ENCODE peak calls at places on chromosomes 5 and 9, in four cellular contexts. H is bronchial epithelial cell, A is Panc1, D is body of pancreas. K is an unnamed sample.

GRCh38 chr5:72817076-72817476 is 615 bp downstream of the TNPO1 start:
- DNase-seq in H (peak; percentile 49), A (no peak), D (peak; percentile 62), K (peak; percentile 49)

GRCh38 chr5:59001154-59001553 is 418.3 kb downstream of the RAB3C start:
- DNase-seq in H (no peak), A (no peak), D (no peak), K (no peak)

GRCh38 chr9:8718121-8718725 is 918.6 kb upstream of the DMAC1 start:
- DNase-seq in H (peak; percentile 68), A (no peak), D (peak; percentile 10), K (peak; percentile 0)

GRCh38 chr5:43514471-43514815 is 505 bp downstream of the C5orf34 start:
- DNase-seq in H (peak; percentile 91), A (no peak), D (peak; percentile 3), K (peak; percentile 86)

GRCh38 chr5:32709789-32710334 is 1.3 kb upstream of the NPR3 start:
- DNase-seq in H (peak; percentile 64), A (peak; percentile 74), D (peak; percentile 60), K (peak; percentile 78)

GRCh38 chr9:101467690-101468089 is 32.1 kb upstream of the ALDOB start:
- DNase-seq in H (no peak), A (no peak), D (no peak), K (no peak)

GRCh38 chr9:135260221-135260620 is 172.8 kb downstream of the OLFM1 start:
- DNase-seq in H (no peak), A (no peak), D (no peak), K (no peak)

GRCh38 chr9:119768266-119768665 is 399.0 kb upstream of the BRINP1 start:
- DNase-seq in H (no peak), A (no peak), D (no peak), K (no peak)

GRCh38 chr5:116652196-116652729 is 77.6 kb upstream of the SEMA6A start:
- DNase-seq in H (peak; percentile 80), A (no peak), D (peak; percentile 66), K (peak; percentile 80)

GRCh38 chr5:131994533-131995226 is 16.8 kb downstream of the ACSL6 start:
- DNase-seq in H (no peak), A (no peak), D (no peak), K (no peak)

GRCh38 chr5:11955386-11955785 is 51.1 kb upstream of the CTNND2 start:
- DNase-seq in H (peak; percentile 85), A (no peak), D (no peak), K (peak; percentile 86)

GRCh38 chr9:89663264-89663970 is 58.6 kb downstream of the GADD45G start:
- DNase-seq in H (no peak), A (no peak), D (no peak), K (no peak)

GRCh38 chr9:86549434-86549833 is 195.2 kb upstream of the TUT7 start:
- DNase-seq in H (peak; percentile 72), A (no peak), D (no peak), K (peak; percentile 15)

GRCh38 chr5:167051369-167051768 is 1240.1 kb upstream of the WWC1 start:
- DNase-seq in H (no peak), A (no peak), D (no peak), K (no peak)

GRCh38 chr9:134698587-134699342 is 57.2 kb downstream of the COL5A1 start:
- DNase-seq in H (peak; percentile 11), A (peak; percentile 28), D (peak; percentile 61), K (no peak)

GRCh38 chr5:150609843-150610584 is 30.4 kb upstream of the SYNPO start:
- DNase-seq in H (no peak), A (no peak), D (no peak), K (no peak)

GRCh38 chr5:114565871-114566270 is 204.0 kb downstream of the KCNN2 start:
- DNase-seq in H (no peak), A (no peak), D (no peak), K (no peak)

GRCh38 chr5:83509535-83509934 is 38.0 kb downstream of the VCAN start:
- DNase-seq in H (peak; percentile 87), A (no peak), D (no peak), K (peak; percentile 84)

GRCh38 chr5:177113566-177114424 is 19.8 kb upstream of the NSD1 start:
- DNase-seq in H (peak; percentile 58), A (peak; percentile 83), D (peak; percentile 78), K (peak; percentile 69)

GRCh38 chr5:168788786-168789185 is 209.6 kb upstream of the PANK3 start:
- DNase-seq in H (no peak), A (no peak), D (no peak), K (no peak)

GRCh38 chr9:78557540-78557939 is 260.6 kb downstream of the PSAT1 start:
- DNase-seq in H (no peak), A (no peak), D (no peak), K (no peak)

GRCh38 chr5:96459313-96460109 is 26.5 kb upstream of the PCSK1 start:
- DNase-seq in H (no peak), A (no peak), D (peak; percentile 9), K (no peak)

GRCh38 chr5:172148381-172148780 is 39.6 kb downstream of the STK10 start:
- DNase-seq in H (no peak), A (no peak), D (no peak), K (no peak)

GRCh38 chr5:172283020-172283861 is at the start of gene UBTD2:
- DNase-seq in H (peak; percentile 46), A (no peak), D (peak; percentile 85), K (peak; percentile 85)

GRCh38 chr9:135282001-135282731 is 194.7 kb downstream of the OLFM1 start:
- DNase-seq in H (peak; percentile 37), A (no peak), D (peak; percentile 90), K (peak; percentile 36)

GRCh38 chr9:78112004-78112403 is 80.4 kb upstream of the GNAQ start:
- DNase-seq in H (no peak), A (no peak), D (no peak), K (no peak)

GRCh38 chr5:160311491-160312138 is 749 bp downstream of the CCNJL start:
- DNase-seq in H (no peak), A (no peak), D (no peak), K (no peak)

GRCh38 chr5:103340717-103341397 is 82.3 kb downstream of the MACIR start:
- DNase-seq in H (no peak), A (no peak), D (no peak), K (no peak)

GRCh38 chr5:100904259-100904822 is 1.3 kb upstream of the ST8SIA4 start:
- DNase-seq in H (no peak), A (no peak), D (peak; percentile 15), K (no peak)

GRCh38 chr5:854217-854616 is 3.4 kb upstream of the ZDHHC11 start:
- DNase-seq in H (no peak), A (no peak), D (no peak), K (no peak)

GRCh38 chr9:93591706-93592388 is 15.5 kb downstream of the PHF2 start:
- DNase-seq in H (no peak), A (no peak), D (no peak), K (no peak)

GRCh38 chr9:128995791-128996190 is 32.3 kb downstream of the SH3GLB2 start:
- DNase-seq in H (no peak), A (no peak), D (no peak), K (no peak)

GRCh38 chr9:104088416-104088815 is 5.7 kb upstream of the SMC2 start:
- DNase-seq in H (no peak), A (no peak), D (no peak), K (no peak)

GRCh38 chr9:76321185-76321828 is 72.9 kb downstream of the RFK start:
- DNase-seq in H (peak; percentile 78), A (no peak), D (no peak), K (peak; percentile 73)

GRCh38 chr5:178126556-178126955 is 4.3 kb upstream of the RMND5B start:
- DNase-seq in H (no peak), A (no peak), D (no peak), K (no peak)

GRCh38 chr5:132291026-132291425 is 3.2 kb upstream of the SLC22A4 start:
- DNase-seq in H (no peak), A (no peak), D (no peak), K (no peak)

GRCh38 chr5:177086918-177087706 is 397 bp downstream of the FGFR4 start:
- DNase-seq in H (peak; percentile 9), A (no peak), D (peak; percentile 93), K (no peak)

GRCh38 chr5:534743-535671 is 10.8 kb upstream of the SLC9A3 start:
- DNase-seq in H (no peak), A (no peak), D (no peak), K (no peak)

GRCh38 chr9:136520053-136520540 is 25.8 kb downstream of the NOTCH1 start:
- DNase-seq in H (no peak), A (no peak), D (peak; percentile 74), K (no peak)

GRCh38 chr5:127838661-127839060 is 135.5 kb downstream of the CCDC192 start:
- DNase-seq in H (peak; percentile 57), A (no peak), D (peak; percentile 3), K (peak; percentile 63)

GRCh38 chr9:5612187-5612535 is 16.7 kb upstream of the RIC1 start:
- DNase-seq in H (no peak), A (no peak), D (no peak), K (no peak)
- TF ChIP-seq CTCF in H (no peak), A (no peak), D (no peak), K (no peak)

GRCh38 chr5:18744441-18744840 is 1110.2 kb downstream of the TAF11L14 start:
- DNase-seq in H (no peak), A (no peak), D (no peak), K (no peak)
- H3K4me3 ChIP-seq in H (no peak overlapping the region), A (peak overlapping the region; percentile 80), D (no peak overlapping the region), K (no peak overlapping the region)

GRCh38 chr5:155969510-155969909 is 357.5 kb upstream of the SGCD start:
- DNase-seq in H (no peak), A (no peak), D (no peak), K (no peak)
- TF ChIP-seq CTCF in H (no peak), A (no peak), D (no peak), K (no peak)

GRCh38 chr5:93578179-93578812 is 2.7 kb downstream of the NR2F1-AS1 start:
- DNase-seq in H (peak; percentile 25), A (no peak), D (no peak), K (peak; percentile 25)
- H3K4me3 ChIP-seq in H (no peak overlapping the region), A (peak overlapping the region; percentile 68), D (no peak overlapping the region), K (no peak overlapping the region)

GRCh38 chr9:31839273-31839672 is 545.2 kb upstream of the ACO1 start:
- DNase-seq in H (peak; percentile 7), A (no peak), D (no peak), K (peak; percentile 8)
- TF ChIP-seq CTCF in H (peak; percentile 5), A (peak; percentile 20), D (no peak), K (peak; percentile 16)

GRCh38 chr5:82276800-82277612 is 1.1 kb downstream of the RPS23 start:
- DNase-seq in H (no peak), A (no peak), D (no peak), K (no peak)
- H3K4me3 ChIP-seq in H (peak overlapping the region; percentile 93), A (peak overlapping the region; percentile 93), D (peak overlapping the region; percentile 77), K (peak overlapping the region; percentile 99)

K was measured in epithelial cell of esophagus.